ENCODE peak calls at places on chromosomes 16 and 17, in five cellular contexts. I is SK-N-SH, E is K562, Q is HCT116, W is H1. R is an unnamed sample.

GRCh38 chr17:44769230-44769629 is 10.4 kb downstream of the ADAM11 start:
- DNase-seq in I (no peak), E (no peak), Q (no peak), W (no peak), R (no peak)

GRCh38 chr17:43905985-43906852 is 1.1 kb downstream of the MPP2 start:
- DNase-seq in I (peak), E (peak), W (no peak), Q (no peak), R (no peak)

GRCh38 chr17:49571283-49571682 is 4.4 kb upstream of the NXPH3 start:
- DNase-seq in W (no peak), I (peak), Q (no peak), E (no peak), R (no peak)

GRCh38 chr16:53232826-53233529 is 178.2 kb downstream of the CHD9 start:
- DNase-seq in I (no peak), W (no peak), E (no peak), Q (no peak), R (no peak)

GRCh38 chr17:62760059-62760887 is 47.8 kb downstream of the MARCHF10 start:
- DNase-seq in Q (no peak), I (no peak), E (no peak), W (no peak), R (no peak)

GRCh38 chr16:10736926-10737625 is 6.6 kb upstream of the NUBP1 start:
- DNase-seq in E (peak), W (peak), I (peak), Q (peak), R (peak)

GRCh38 chr16:8660841-8661301 is 13.5 kb upstream of the ABAT start:
- DNase-seq in I (peak), E (peak), W (peak), Q (peak), R (peak)

GRCh38 chr17:49635121-49635520 is 42.8 kb downstream of the SPOP start:
- DNase-seq in Q (no peak), E (no peak), I (no peak), W (no peak), R (no peak)

GRCh38 chr17:73474370-73474988 is 162.7 kb upstream of the CDC42EP4 start:
- DNase-seq in I (peak), E (peak), W (no peak), Q (peak), R (no peak)
- TF ChIP-seq JUND in I (no peak), E (peak), W (no peak), Q (peak), R (no peak)

GRCh38 chr17:41052594-41052993 is 2.4 kb downstream of the KRTAP2-2 start:
- DNase-seq in I (no peak), W (no peak), E (no peak), Q (no peak), R (no peak)
- TF ChIP-seq JUND in I (no peak), W (no peak), E (no peak), Q (no peak), R (no peak)

GRCh38 chr16:3472878-3473595 is 22.3 kb downstream of the C16orf90 start:
- DNase-seq in E (no peak), W (no peak), I (no peak), Q (no peak), R (no peak)

GRCh38 chr16:3469736-3470135 is 25.6 kb downstream of the C16orf90 start:
- DNase-seq in E (no peak), Q (no peak), W (no peak), I (no peak), R (no peak)

GRCh38 chr16:3468501-3468900 is 25.0 kb downstream of the NAA60 start:
- DNase-seq in W (no peak), Q (no peak), E (no peak), I (no peak), R (no peak)

GRCh38 chr16:3471518-3472176 is 23.6 kb downstream of the C16orf90 start:
- DNase-seq in I (no peak), Q (no peak), E (no peak), W (no peak), R (no peak)

GRCh38 chr16:3470723-3471122 is 24.6 kb downstream of the C16orf90 start:
- DNase-seq in Q (no peak), W (no peak), E (no peak), I (no peak), R (no peak)
- TF ChIP-seq JUND in Q (no peak), W (no peak), E (no peak), I (no peak), R (no peak)

DNA sequence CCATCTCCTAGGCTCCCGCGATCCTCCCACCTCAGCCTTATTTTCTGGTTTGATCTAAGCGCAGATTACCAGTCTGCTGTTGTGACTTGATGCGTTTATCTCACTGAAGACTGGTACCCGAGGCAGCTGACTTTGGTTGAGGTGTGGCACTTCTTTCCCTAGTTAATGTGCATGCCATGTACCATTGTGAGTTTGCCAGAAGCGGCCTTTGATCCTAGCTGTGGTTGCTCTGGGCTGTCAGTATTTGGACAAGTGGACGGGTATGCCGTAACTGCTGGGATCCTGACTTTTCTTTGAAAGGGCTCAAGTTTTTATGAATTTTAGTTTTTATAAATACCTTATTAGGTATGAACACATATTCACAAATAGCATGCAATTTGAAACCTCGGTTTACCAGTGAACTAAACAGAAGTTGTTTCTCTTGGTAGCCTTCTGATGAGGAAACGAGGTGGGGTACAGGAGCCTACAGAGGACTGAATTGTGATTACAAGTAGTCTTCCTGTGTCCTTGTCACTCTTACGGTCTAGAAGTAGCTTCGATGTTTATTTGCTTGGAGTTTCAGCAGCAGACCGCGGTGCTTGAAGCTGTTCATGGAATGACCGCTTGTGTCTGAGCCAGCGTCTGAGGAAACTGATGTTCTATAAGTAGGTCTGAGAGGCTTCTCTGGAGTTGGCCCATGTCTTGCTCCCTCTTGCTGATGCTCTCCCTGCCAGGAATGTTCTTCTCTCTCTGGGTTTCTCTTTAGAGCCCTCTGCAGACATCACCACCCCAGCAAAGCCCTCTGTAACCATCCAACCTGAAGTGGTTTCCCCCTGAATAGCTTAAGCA is 39.9 kb downstream of the SEC14L1 start:
- DNase-seq in Q (no peak), I (no peak), E (no peak), W (no peak), R (no peak)
- TF ChIP-seq JUND in Q (no peak), I (no peak), E (no peak), W (no peak), R (no peak)

R was measured in T47D.